ENCODE peak calls at places on chromosomes 1 and 21, in four cellular contexts. One of them, this sample, is unnamed.

GRCh38 chr1:211825990-211826389 is 4.6 kb downstream of the LPGAT1 start:
- DNase-seq in HepG2: no peak
- DNase-seq in endothelial cell of umbilical vein: no peak
- DNase-seq in K562: no peak
- DNase-seq in this sample: no peak

GRCh38 chr1:193417945-193418744 is 231.7 kb upstream of the B3GALT2 start:
- DNase-seq in HepG2: no peak
- DNase-seq in endothelial cell of umbilical vein: peak
- DNase-seq in K562: no peak
- DNase-seq in this sample: no peak

GRCh38 chr1:222048030-222048632 is 306.2 kb upstream of the DUSP10 start:
- DNase-seq in endothelial cell of umbilical vein: no peak
- DNase-seq in K562: no peak
- DNase-seq in HepG2: no peak
- DNase-seq in this sample: peak

GRCh38 chr1:24111998-24112380 is at the start of gene MYOM3:
- DNase-seq in K562: no peak
- DNase-seq in HepG2: no peak
- DNase-seq in endothelial cell of umbilical vein: no peak
- DNase-seq in this sample: no peak

GRCh38 chr1:238139713-238140112 is 249.0 kb upstream of the ZP4 start:
- DNase-seq in K562: no peak
- DNase-seq in endothelial cell of umbilical vein: no peak
- DNase-seq in HepG2: no peak
- DNase-seq in this sample: no peak

GRCh38 chr1:83554174-83554573 is 444.8 kb downstream of the TTLL7 start:
- DNase-seq in HepG2: no peak
- DNase-seq in K562: no peak
- DNase-seq in endothelial cell of umbilical vein: no peak
- DNase-seq in this sample: no peak

GRCh38 chr1:66930823-66931174 is 6.0 kb downstream of the MIER1 start:
- DNase-seq in HepG2: no peak
- DNase-seq in K562: no peak
- DNase-seq in endothelial cell of umbilical vein: no peak
- DNase-seq in this sample: no peak

GRCh38 chr1:201885531-201886075 is 3.1 kb upstream of the SHISA4 start:
- DNase-seq in K562: peak
- DNase-seq in HepG2: no peak
- DNase-seq in endothelial cell of umbilical vein: no peak
- DNase-seq in this sample: no peak

GRCh38 chr1:26838474-26839338 is 12.2 kb downstream of the ZDHHC18 start:
- DNase-seq in HepG2: peak
- DNase-seq in endothelial cell of umbilical vein: no peak
- DNase-seq in K562: no peak
- DNase-seq in this sample: peak

GRCh38 chr1:73839922-73840321 is 358.1 kb downstream of the LRRIQ3 start:
- DNase-seq in K562: no peak
- DNase-seq in HepG2: peak
- DNase-seq in endothelial cell of umbilical vein: no peak
- DNase-seq in this sample: no peak

GRCh38 chr1:159000627-159001026 is 9.1 kb upstream of the IFI16 start:
- DNase-seq in endothelial cell of umbilical vein: peak
- DNase-seq in HepG2: no peak
- DNase-seq in K562: no peak
- DNase-seq in this sample: no peak

GRCh38 chr1:18635833-18636671 is 5.4 kb downstream of the PAX7 start:
- DNase-seq in K562: no peak
- DNase-seq in HepG2: no peak
- DNase-seq in endothelial cell of umbilical vein: no peak
- DNase-seq in this sample: no peak

GRCh38 chr1:234963904-234964702 is 164.5 kb downstream of the TOMM20 start:
- DNase-seq in K562: no peak
- DNase-seq in endothelial cell of umbilical vein: peak
- DNase-seq in HepG2: peak
- DNase-seq in this sample: no peak

GRCh38 chr1:152514715-152515453 is 602 bp downstream of the CRCT1 start:
- DNase-seq in HepG2: no peak
- DNase-seq in K562: no peak
- DNase-seq in endothelial cell of umbilical vein: no peak
- DNase-seq in this sample: no peak

GRCh38 chr1:67058761-67059160 is 4.8 kb upstream of the SLC35D1 start:
- DNase-seq in HepG2: no peak
- DNase-seq in endothelial cell of umbilical vein: no peak
- DNase-seq in K562: no peak
- DNase-seq in this sample: no peak

GRCh38 chr1:37930246-37931142 is 16.4 kb downstream of the INPP5B start:
- DNase-seq in endothelial cell of umbilical vein: no peak
- DNase-seq in K562: peak
- DNase-seq in HepG2: peak
- DNase-seq in this sample: no peak

GRCh38 chr1:231748744-231749143 is 122.2 kb downstream of the DISC1 start:
- DNase-seq in endothelial cell of umbilical vein: no peak
- DNase-seq in K562: no peak
- DNase-seq in HepG2: peak
- DNase-seq in this sample: no peak

GRCh38 chr1:21852282-21853129 is 40.4 kb downstream of the LDLRAD2 start:
- DNase-seq in endothelial cell of umbilical vein: no peak
- DNase-seq in HepG2: no peak
- DNase-seq in K562: no peak
- DNase-seq in this sample: peak

GRCh38 chr1:91569411-91570104 is 68.9 kb downstream of the CDC7 start:
- DNase-seq in HepG2: no peak
- DNase-seq in endothelial cell of umbilical vein: peak
- DNase-seq in K562: no peak
- DNase-seq in this sample: no peak

GRCh38 chr1:74505133-74505532 is 7.3 kb downstream of the LRRC53 start:
- DNase-seq in HepG2: no peak
- DNase-seq in K562: no peak
- DNase-seq in endothelial cell of umbilical vein: no peak
- DNase-seq in this sample: no peak

GRCh38 chr1:2583871-2584341 is 2.7 kb upstream of the PRXL2B start:
- DNase-seq in K562: no peak
- DNase-seq in endothelial cell of umbilical vein: no peak
- DNase-seq in HepG2: no peak
- DNase-seq in this sample: no peak

GRCh38 chr21:42381347-42381984 is 14.4 kb downstream of the TMPRSS3 start:
- DNase-seq in endothelial cell of umbilical vein: peak
- DNase-seq in HepG2: peak
- DNase-seq in K562: no peak
- DNase-seq in this sample: no peak

GRCh38 chr1:243447342-243447741 is 191.5 kb downstream of the SDCCAG8 start:
- DNase-seq in K562: peak
- DNase-seq in HepG2: no peak
- DNase-seq in endothelial cell of umbilical vein: no peak
- DNase-seq in this sample: no peak

GRCh38 chr21:35053356-35054096 is 4.4 kb upstream of the RUNX1 start:
- DNase-seq in HepG2: peak
- DNase-seq in K562: no peak
- DNase-seq in endothelial cell of umbilical vein: no peak
- DNase-seq in this sample: no peak

GRCh38 chr1:53011175-53011574 is 50.8 kb upstream of the PODN start:
- DNase-seq in endothelial cell of umbilical vein: no peak
- DNase-seq in K562: peak
- DNase-seq in HepG2: no peak
- DNase-seq in this sample: no peak

GRCh38 chr1:3714284-3714741 is 37.9 kb upstream of the CCDC27 start:
- DNase-seq in HepG2: no peak
- DNase-seq in endothelial cell of umbilical vein: no peak
- DNase-seq in K562: no peak
- DNase-seq in this sample: no peak

GRCh38 chr1:95041491-95042165 is 31.1 kb downstream of the ALG14 start:
- DNase-seq in K562: peak
- DNase-seq in endothelial cell of umbilical vein: peak
- DNase-seq in HepG2: peak
- DNase-seq in this sample: no peak

GRCh38 chr1:20885121-20885520 is 98.0 kb upstream of the HP1BP3 start:
- DNase-seq in K562: no peak
- DNase-seq in endothelial cell of umbilical vein: no peak
- DNase-seq in HepG2: no peak
- DNase-seq in this sample: no peak

GRCh38 chr1:185926562-185926961 is 192.4 kb downstream of the HMCN1 start:
- DNase-seq in K562: no peak
- DNase-seq in endothelial cell of umbilical vein: no peak
- DNase-seq in HepG2: no peak
- DNase-seq in this sample: no peak

GRCh38 chr1:223129229-223129851 is 13.7 kb downstream of the TLR5 start:
- DNase-seq in K562: peak
- DNase-seq in HepG2: peak
- DNase-seq in endothelial cell of umbilical vein: peak
- DNase-seq in this sample: no peak
- H3K9ac ChIP-seq in K562: peak
- H3K9ac ChIP-seq in HepG2: no peak
- H3K9ac ChIP-seq in endothelial cell of umbilical vein: no peak
- H3K9ac ChIP-seq in this sample: no peak

GRCh38 chr21:44837537-44837936 is 19.7 kb upstream of the SUMO3 start:
- DNase-seq in K562: no peak
- DNase-seq in endothelial cell of umbilical vein: no peak
- DNase-seq in HepG2: no peak
- DNase-seq in this sample: no peak

GRCh38 chr21:44836349-44836665 is 18.4 kb upstream of the SUMO3 start:
- DNase-seq in K562: no peak
- DNase-seq in HepG2: no peak
- DNase-seq in endothelial cell of umbilical vein: no peak
- DNase-seq in this sample: no peak

GRCh38 chr21:44835647-44835973 is 17.7 kb upstream of the SUMO3 start:
- DNase-seq in HepG2: no peak
- DNase-seq in endothelial cell of umbilical vein: no peak
- DNase-seq in K562: no peak
- DNase-seq in this sample: no peak

GRCh38 chr21:44838038-44838895 is 20.4 kb upstream of the SUMO3 start:
- DNase-seq in K562: peak
- DNase-seq in endothelial cell of umbilical vein: no peak
- DNase-seq in HepG2: no peak
- DNase-seq in this sample: no peak

DNA sequence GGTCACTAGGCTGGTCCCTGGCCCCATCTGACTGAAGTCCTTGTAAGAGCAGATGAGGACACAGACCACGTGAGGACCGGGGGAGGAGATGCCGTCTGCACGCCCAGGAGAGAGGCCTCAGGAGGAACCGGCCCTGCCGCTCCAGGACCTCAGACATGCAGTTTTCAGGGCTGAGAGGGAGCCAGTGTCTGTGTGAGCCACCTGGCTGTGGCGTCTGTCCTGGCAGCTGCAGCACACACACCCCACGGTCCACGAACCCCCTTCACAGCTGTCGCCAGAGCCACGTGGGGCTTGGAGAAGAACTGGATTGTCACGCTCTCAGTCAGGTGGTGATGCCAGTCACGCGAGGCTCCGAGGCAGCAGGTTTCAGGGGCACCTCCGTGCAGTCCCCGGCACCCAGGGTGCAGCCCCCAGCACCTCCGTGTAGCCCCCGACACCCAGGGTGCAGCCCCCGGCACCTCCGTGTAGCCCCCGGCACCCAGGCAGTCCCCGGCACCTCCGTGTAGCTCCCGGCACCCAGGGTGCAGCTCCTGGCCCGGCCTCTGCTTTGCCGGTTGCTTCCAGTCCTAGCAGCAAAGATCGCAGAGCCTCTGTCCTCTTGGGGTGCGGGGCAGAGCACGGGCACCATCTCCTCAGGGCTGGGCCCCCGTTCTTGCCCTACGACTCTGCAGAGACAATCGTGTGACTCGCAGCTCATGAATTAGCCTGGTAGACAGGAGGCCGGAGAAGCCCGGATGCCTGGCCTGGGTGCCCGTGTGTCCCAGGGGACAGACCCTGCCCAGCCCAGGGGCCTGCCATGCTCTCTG is 19.0 kb upstream of the SUMO3 start:
- DNase-seq in K562: peak
- DNase-seq in HepG2: peak
- DNase-seq in endothelial cell of umbilical vein: no peak
- DNase-seq in this sample: no peak
- TF ChIP-seq MYC in K562: no peak
- TF ChIP-seq MYC in HepG2: peak
- TF ChIP-seq MYC in endothelial cell of umbilical vein: no peak
- TF ChIP-seq MYC in this sample: no peak

DNA sequence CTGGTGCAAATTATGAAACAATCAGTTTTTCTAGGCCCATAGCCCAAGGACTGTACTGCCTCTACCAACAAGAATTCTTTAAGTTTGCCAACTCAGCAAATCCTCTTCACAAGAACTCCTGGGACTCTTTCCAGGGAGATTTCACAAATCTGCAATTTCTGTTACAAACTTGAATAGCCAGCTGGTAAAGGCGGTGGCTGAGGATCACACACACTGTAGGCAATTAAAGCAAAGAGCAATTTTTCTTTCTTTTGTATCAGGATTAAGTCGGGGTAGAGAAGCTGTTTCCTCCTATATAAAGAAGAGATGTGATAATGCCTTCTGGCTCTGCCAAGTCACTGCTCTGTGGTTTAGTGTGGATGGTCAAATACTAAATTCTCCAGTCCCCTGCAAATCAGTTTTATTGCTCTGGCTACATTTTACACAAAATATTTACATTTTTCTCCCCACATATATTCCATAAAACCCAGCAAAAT is 1.7 kb downstream of the ALDH9A1 start:
- DNase-seq in HepG2: no peak
- DNase-seq in K562: no peak
- DNase-seq in endothelial cell of umbilical vein: peak
- DNase-seq in this sample: no peak
- H3K9ac ChIP-seq in HepG2: no peak
- H3K9ac ChIP-seq in K562: no peak
- H3K9ac ChIP-seq in endothelial cell of umbilical vein: no peak
- H3K9ac ChIP-seq in this sample: peak

DNA sequence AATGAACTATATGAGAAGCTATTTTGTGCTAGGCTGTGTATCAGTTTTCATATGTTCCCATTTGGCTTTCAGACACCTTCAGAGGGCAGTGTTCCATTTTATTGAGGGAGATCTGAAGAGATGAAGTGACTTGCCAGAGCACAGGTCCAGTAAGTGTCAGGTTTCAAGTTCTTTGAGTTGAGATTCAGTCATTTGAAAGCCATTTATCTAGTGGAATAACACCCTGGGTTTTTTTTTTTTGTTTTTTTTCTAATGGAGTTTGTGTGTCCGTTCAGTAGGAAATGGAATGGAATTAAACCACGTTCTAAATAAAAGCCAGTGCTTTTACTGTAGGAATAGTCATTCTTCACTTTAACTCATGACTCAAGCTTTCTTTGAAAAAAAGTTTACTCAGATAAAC is 652.9 kb upstream of the USP24 start:
- DNase-seq in HepG2: peak
- DNase-seq in K562: no peak
- DNase-seq in endothelial cell of umbilical vein: peak
- DNase-seq in this sample: no peak
- TF ChIP-seq MYC in HepG2: no peak
- TF ChIP-seq MYC in K562: no peak
- TF ChIP-seq MYC in endothelial cell of umbilical vein: no peak
- TF ChIP-seq MYC in this sample: no peak

GRCh38 chr1:32703479-32704291 is 1.1 kb upstream of the SYNC start:
- DNase-seq in K562: no peak
- DNase-seq in HepG2: no peak
- DNase-seq in endothelial cell of umbilical vein: no peak
- DNase-seq in this sample: no peak

GRCh38 chr1:32702599-32703478 is at the start of gene SYNC:
- DNase-seq in K562: peak
- DNase-seq in endothelial cell of umbilical vein: no peak
- DNase-seq in HepG2: no peak
- DNase-seq in this sample: no peak

GRCh38 chr1:32705516-32705915 is 2.9 kb upstream of the SYNC start:
- DNase-seq in endothelial cell of umbilical vein: no peak
- DNase-seq in HepG2: no peak
- DNase-seq in K562: no peak
- DNase-seq in this sample: no peak

GRCh38 chr1:32701951-32702598 is 495 bp downstream of the SYNC start:
- DNase-seq in HepG2: no peak
- DNase-seq in endothelial cell of umbilical vein: peak
- DNase-seq in K562: no peak
- DNase-seq in this sample: no peak

GRCh38 chr1:32701421-32701911 is 1.1 kb downstream of the SYNC start:
- DNase-seq in HepG2: no peak
- DNase-seq in K562: no peak
- DNase-seq in endothelial cell of umbilical vein: no peak
- DNase-seq in this sample: no peak
- H3K9ac ChIP-seq in HepG2: no peak
- H3K9ac ChIP-seq in K562: peak
- H3K9ac ChIP-seq in endothelial cell of umbilical vein: no peak
- H3K9ac ChIP-seq in this sample: no peak

This sample was measured in GM12878.